ENCODE peak calls at places on chromosome 6, in eight cellular contexts. W is brain microvascular endothelial cell, M is bronchial epithelial cell, Q is fibroblast of mammary gland, N is GM23338, C is pancreas, K is upper lobe of right lung, B is A549. E is an unnamed sample.

GRCh38 chr6:21185849-21186478 is 407.6 kb upstream of the SOX4 start:
- DNase-seq in B (no peak), M (no peak), W (no peak), Q (no peak), C (no peak), K (no peak), N (peak; percentile 96), E (no peak)

GRCh38 chr6:115765966-115766365 is 294.7 kb downstream of the FRK start:
- DNase-seq in M (no peak), W (no peak), N (no peak), C (no peak), Q (no peak), K (no peak), B (no peak), E (no peak)

GRCh38 chr6:108699290-108700041 is 138.7 kb downstream of the FOXO3 start:
- DNase-seq in M (no peak), C (no peak), W (no peak), N (no peak), K (no peak), B (no peak), Q (no peak), E (peak; percentile 69)

GRCh38 chr6:21064716-21065340 is 528.7 kb upstream of the SOX4 start:
- DNase-seq in W (no peak), Q (no peak), N (no peak), B (no peak), C (no peak), M (no peak), K (no peak), E (peak; percentile 39)

GRCh38 chr6:36716476-36717093 is 19.0 kb downstream of the RAB44 start:
- DNase-seq in B (no peak), M (peak; percentile 57), C (no peak), N (no peak), W (no peak), K (peak; percentile 48), Q (no peak), E (no peak)

GRCh38 chr6:144415835-144416237 is 130.7 kb downstream of the UTRN start:
- DNase-seq in Q (peak; percentile 96), N (no peak), M (peak; percentile 97), W (peak; percentile 86), K (no peak), B (no peak), C (no peak), E (peak; percentile 76)

GRCh38 chr6:99002826-99003225 is 55.1 kb upstream of the FBXL4 start:
- DNase-seq in N (no peak), K (no peak), M (no peak), Q (peak; percentile 8), W (no peak), C (no peak), B (no peak), E (peak; percentile 55)

GRCh38 chr6:72554761-72555221 is 67.1 kb upstream of the KCNQ5 start:
- DNase-seq in M (peak; percentile 33), N (no peak), K (no peak), W (peak; percentile 35), B (no peak), C (no peak), Q (no peak), E (peak; percentile 12)

GRCh38 chr6:87772597-87773530 is 70.8 kb upstream of the AKIRIN2 start:
- DNase-seq in Q (no peak), B (no peak), C (no peak), W (no peak), K (no peak), M (no peak), N (no peak), E (peak; percentile 28)

GRCh38 chr6:39893286-39893685 is 41.0 kb downstream of the MOCS1 start:
- DNase-seq in M (no peak), B (no peak), N (no peak), C (no peak), K (no peak), W (no peak), Q (no peak), E (no peak)

GRCh38 chr6:118930680-118931079 is 4.3 kb downstream of the MCM9 start:
- DNase-seq in K (no peak), W (no peak), Q (no peak), C (no peak), B (no peak), M (no peak), N (no peak), E (no peak)
- TF ChIP-seq CTCF in K (no peak), W (peak; percentile 30), Q (peak; percentile 14), C (no peak), B (no peak), M (no peak), N (no peak), E (peak; percentile 41)

GRCh38 chr6:27157461-27158315 is 89.8 kb upstream of the PRSS16 start:
- DNase-seq in M (peak; percentile 76), B (peak; percentile 52), K (peak; percentile 79), C (peak; percentile 65), Q (peak; percentile 83), W (peak; percentile 90), N (peak; percentile 77), E (peak; percentile 74)
- H3K4me3 ChIP-seq in M (peak overlapping the region; percentile 50), B (peak overlapping the region; percentile 66), K (peak overlapping the region; percentile 53), C (peak overlapping the region; percentile 50), Q (peak overlapping the region; percentile 70), W (peak overlapping the region; percentile 63), N (peak overlapping the region; percentile 84), E (peak overlapping the region; percentile 57)

DNA sequence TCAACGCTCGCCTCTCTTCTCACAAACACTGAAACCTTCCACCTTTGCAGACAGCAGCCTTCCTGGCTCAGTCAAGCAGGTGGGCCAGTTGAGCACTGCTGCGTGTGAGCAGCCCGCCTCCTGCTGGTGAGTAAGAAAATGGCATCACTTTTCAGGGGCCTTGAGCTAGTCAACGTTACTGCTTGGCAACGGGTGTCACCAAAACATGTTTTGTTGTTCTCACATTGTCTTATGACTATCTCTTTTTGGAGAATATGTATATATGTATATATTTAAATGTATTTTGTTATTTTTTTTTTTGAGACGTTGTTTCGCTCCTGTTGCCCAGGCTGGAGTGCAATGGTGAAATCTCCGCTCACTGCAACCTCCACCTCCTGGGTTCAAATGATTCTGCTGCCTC is 97.0 kb upstream of the AGPAT4 start:
- DNase-seq in K (peak; percentile 73), M (peak; percentile 68), C (peak; percentile 61), Q (peak; percentile 80), B (peak; percentile 50), N (peak; percentile 87), W (peak; percentile 71), E (peak; percentile 90)
- TF ChIP-seq CTCF in K (peak; percentile 93), M (peak; percentile 95), C (peak; percentile 85), Q (peak; percentile 99), B (peak; percentile 79), N (peak; percentile 99), W (peak; percentile 97), E (peak; percentile 99)

GRCh38 chr6:28209753-28210535 is 15.1 kb upstream of the ZSCAN9 start:
- DNase-seq in Q (no peak), K (no peak), M (peak; percentile 55), C (no peak), N (no peak), W (no peak), B (no peak), E (no peak)

GRCh38 chr6:28206527-28207243 is 18.4 kb upstream of the ZSCAN9 start:
- DNase-seq in N (peak; percentile 53), W (no peak), K (no peak), M (no peak), C (no peak), Q (no peak), B (no peak), E (no peak)

GRCh38 chr6:28208180-28208659 is 16.9 kb upstream of the ZSCAN9 start:
- DNase-seq in W (no peak), B (no peak), Q (no peak), C (no peak), N (peak; percentile 66), M (no peak), K (no peak), E (no peak)

GRCh38 chr6:28205879-28206278 is 19.2 kb upstream of the ZSCAN9 start:
- DNase-seq in K (no peak), W (no peak), Q (no peak), N (no peak), C (no peak), B (no peak), M (no peak), E (no peak)

GRCh38 chr6:28207244-28208179 is 17.6 kb upstream of the ZSCAN9 start:
- DNase-seq in K (peak; percentile 70), B (no peak), Q (peak; percentile 28), M (peak; percentile 31), W (peak; percentile 32), N (peak; percentile 85), C (no peak), E (peak; percentile 25)
- H3K4me3 ChIP-seq in K (peak overlapping the region; percentile 24), B (peak overlapping the region; percentile 49), Q (peak overlapping the region; percentile 29), M (peak overlapping the region; percentile 40), W (peak overlapping the region; percentile 65), N (peak overlapping the region; percentile 67), C (peak overlapping the region; percentile 9), E (peak overlapping the region; percentile 51)

GRCh38 chr6:125986295-125986955 is at the start of gene TRMT11:
- DNase-seq in B (peak; percentile 85), C (peak; percentile 90), M (peak; percentile 87), K (peak; percentile 96), W (peak; percentile 83), N (peak; percentile 99), Q (peak; percentile 76), E (peak; percentile 89)
- TF ChIP-seq CTCF in B (no peak), C (no peak), M (peak; percentile 30), K (no peak), W (no peak), N (no peak), Q (no peak), E (peak; percentile 6)

GRCh38 chr6:138978229-138978628 is 9.8 kb downstream of the REPS1 start:
- DNase-seq in Q (no peak), M (no peak), N (no peak), K (no peak), W (no peak), C (no peak), B (no peak), E (no peak)
- H3K4me3 ChIP-seq in Q (no peak overlapping the region), M (no peak overlapping the region), N (no peak overlapping the region), K (no peak overlapping the region), W (no peak overlapping the region), C (no peak overlapping the region), B (no peak overlapping the region), E (no peak overlapping the region)

DNA sequence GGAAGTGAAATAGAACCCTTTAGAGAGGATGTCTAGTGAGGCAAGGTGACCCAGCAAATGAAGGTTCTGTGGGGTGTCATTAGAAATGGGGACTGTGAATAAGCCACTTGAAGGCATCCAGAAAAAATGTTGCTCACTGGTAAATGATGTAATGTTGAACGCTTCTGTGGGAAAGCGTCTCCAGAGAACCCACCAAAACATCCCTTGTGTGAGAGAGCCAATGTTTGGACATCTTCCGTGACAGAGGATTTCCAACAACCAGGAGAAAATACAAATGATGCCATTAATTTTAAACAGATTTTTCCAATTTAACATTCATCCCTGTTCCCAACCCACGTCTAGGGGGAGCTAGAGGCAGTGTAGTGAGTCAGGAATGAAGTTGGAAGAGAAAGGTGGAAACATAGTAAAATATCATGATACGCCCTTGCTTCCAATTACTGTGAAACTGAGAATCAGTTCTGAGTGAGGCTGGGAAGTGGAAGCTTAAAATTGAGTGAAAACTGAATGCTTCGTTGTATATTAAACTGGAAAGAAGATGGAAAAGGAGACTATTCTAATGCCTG is 584.2 kb downstream of the CD109 start:
- DNase-seq in Q (peak; percentile 25), M (peak; percentile 3), C (no peak), B (no peak), N (peak; percentile 52), W (no peak), K (no peak), E (no peak)
- TF ChIP-seq CTCF in Q (peak; percentile 53), M (peak; percentile 16), C (no peak), B (peak; percentile 10), N (peak; percentile 71), W (peak; percentile 40), K (no peak), E (peak; percentile 37)

E was measured in choroid plexus epithelial cell.